ENCODE peak calls at places on chromosomes 2 and 18, in seven cellular contexts. J is SW480; F is sigmoid colon; U is activated CD4-positive, CD25-positive, alpha-beta regulatory T cell; S is tibial artery; I is GM12892; R is NCI-H524 treated with DMSO at 0.1 percent for 48 hours. C is an unnamed sample.

GRCh38 chr2:6423131-6423530 is 442.6 kb downstream of the CMPK2 start:
- DNase-seq in J (no peak), F (no peak), R (no peak), I (no peak), U (no peak), S (no peak), C (no peak)

GRCh38 chr2:8509613-8510012 is 172.2 kb upstream of the ID2 start:
- DNase-seq in F (no peak), S (no peak), R (no peak), U (no peak), I (no peak), J (no peak), C (no peak)

GRCh38 chr2:101508636-101509035 is 33.7 kb upstream of the RFX8 start:
- DNase-seq in R (no peak), S (no peak), J (no peak), F (no peak), U (no peak), I (no peak), C (no peak)

GRCh38 chr2:239630618-239631286 is 229.9 kb upstream of the HDAC4 start:
- DNase-seq in J (no peak), F (no peak), I (no peak), R (no peak), U (no peak), S (no peak), C (peak; percentile 56)

GRCh38 chr2:53202063-53202462 is 565.5 kb upstream of the CHAC2 start:
- DNase-seq in I (no peak), U (no peak), J (peak; percentile 77), F (no peak), S (no peak), R (no peak), C (peak; percentile 82)

GRCh38 chr2:64887565-64887964 is 101.6 kb upstream of the SLC1A4 start:
- DNase-seq in I (no peak), F (no peak), J (no peak), U (no peak), S (no peak), R (no peak), C (no peak)

GRCh38 chr2:1649871-1650473 is 94.3 kb downstream of the PXDN start:
- DNase-seq in R (no peak), U (no peak), F (peak; percentile 55), J (no peak), I (no peak), S (no peak), C (no peak)

GRCh38 chr2:100859902-100860301 is 40.0 kb downstream of the NPAS2 start:
- DNase-seq in S (no peak), J (no peak), U (no peak), F (no peak), R (no peak), I (no peak), C (no peak)

GRCh38 chr18:59140287-59140885 is 702 bp downstream of the SEC11C start:
- DNase-seq in S (no peak), I (no peak), F (peak; percentile 64), R (no peak), U (no peak), J (no peak), C (peak; percentile 26)

GRCh38 chr18:57267368-57267767 is 85.0 kb upstream of the ST8SIA3 start:
- DNase-seq in U (no peak), S (no peak), F (no peak), J (no peak), I (no peak), R (no peak), C (no peak)

GRCh38 chr2:64325852-64326577 is 127.9 kb upstream of the LGALSL start:
- DNase-seq in S (no peak), I (peak; percentile 50), F (no peak), J (no peak), R (no peak), U (peak; percentile 11), C (no peak)

GRCh38 chr18:62982600-62983251 is 267.4 kb downstream of the PHLPP1 start:
- DNase-seq in I (peak; percentile 55), F (peak; percentile 79), U (peak; percentile 6), S (peak; percentile 65), J (peak; percentile 6), R (no peak), C (peak; percentile 44)

GRCh38 chr18:2857491-2858063 is 10.8 kb downstream of the EMILIN2 start:
- DNase-seq in U (no peak), I (no peak), S (peak; percentile 93), J (no peak), R (no peak), F (peak; percentile 92), C (no peak)

GRCh38 chr2:56369316-56369715 is 185.5 kb downstream of the CCDC85A start:
- DNase-seq in F (no peak), J (no peak), I (no peak), U (no peak), S (no peak), R (no peak), C (no peak)

GRCh38 chr2:138078153-138078552 is 113.9 kb downstream of the HNMT start:
- DNase-seq in S (no peak), J (no peak), R (no peak), U (no peak), I (no peak), F (no peak), C (no peak)